ENCODE peak calls at places on chromosomes 16 and 17, in five cellular contexts. W is body of pancreas, Y is breast epithelium, U is spleen, C is H1. B is an unnamed sample.

GRCh38 chr16:16833165-16833564 is 454.2 kb downstream of the NPIPA7 start:
- DNase-seq in Y (no peak), C (no peak), U (no peak), W (no peak), B (no peak)

GRCh38 chr17:37019117-37019744 is 70.5 kb downstream of the AATF start:
- DNase-seq in C (no peak), U (no peak), W (no peak), Y (no peak), B (no peak)

GRCh38 chr17:66829386-66829864 is 5.5 kb upstream of the CACNG5 start:
- DNase-seq in Y (no peak), C (peak; percentile 79), U (no peak), W (peak; percentile 67), B (peak; percentile 65)

GRCh38 chr17:68035131-68035522 is 408 bp upstream of the KPNA2 start:
- DNase-seq in U (peak; percentile 97), C (peak; percentile 90), Y (peak; percentile 92), W (peak; percentile 96), B (peak; percentile 96)

GRCh38 chr17:28041068-28041843 is 1.2 kb upstream of the NLK start:
- DNase-seq in Y (peak; percentile 99), W (peak; percentile 100), C (peak; percentile 99), U (peak; percentile 100), B (peak; percentile 99)

GRCh38 chr17:39665642-39666221 is 583 bp downstream of the TCAP start:
- DNase-seq in Y (no peak), W (no peak), C (no peak), U (peak; percentile 77), B (no peak)

GRCh38 chr17:57480438-57481196 is 224.3 kb downstream of the MSI2 start:
- DNase-seq in U (no peak), W (no peak), C (no peak), Y (no peak), B (no peak)

GRCh38 chr16:21645261-21645721 is 7.1 kb downstream of the IGSF6 start:
- DNase-seq in Y (no peak), U (no peak), C (no peak), W (no peak), B (no peak)

GRCh38 chr16:14392960-14393359 is 237.1 kb downstream of the PARN start:
- DNase-seq in Y (no peak), U (no peak), W (no peak), C (no peak), B (no peak)

GRCh38 chr16:990516-991291 is 9.1 kb downstream of the SOX8 start:
- DNase-seq in Y (no peak), W (no peak), U (no peak), C (no peak), B (no peak)

GRCh38 chr16:27085182-27085581 is 18.5 kb downstream of the C16orf82 start:
- DNase-seq in W (no peak), Y (peak; percentile 30), U (peak; percentile 14), C (no peak), B (no peak)

GRCh38 chr16:50229149-50229726 is 37.1 kb upstream of the ADCY7 start:
- DNase-seq in W (no peak), U (no peak), Y (no peak), C (no peak), B (no peak)

GRCh38 chr17:31369266-31369665 is 22.2 kb upstream of the RAB11FIP4 start:
- DNase-seq in U (no peak), C (no peak), Y (no peak), W (no peak), B (no peak)

DNA sequence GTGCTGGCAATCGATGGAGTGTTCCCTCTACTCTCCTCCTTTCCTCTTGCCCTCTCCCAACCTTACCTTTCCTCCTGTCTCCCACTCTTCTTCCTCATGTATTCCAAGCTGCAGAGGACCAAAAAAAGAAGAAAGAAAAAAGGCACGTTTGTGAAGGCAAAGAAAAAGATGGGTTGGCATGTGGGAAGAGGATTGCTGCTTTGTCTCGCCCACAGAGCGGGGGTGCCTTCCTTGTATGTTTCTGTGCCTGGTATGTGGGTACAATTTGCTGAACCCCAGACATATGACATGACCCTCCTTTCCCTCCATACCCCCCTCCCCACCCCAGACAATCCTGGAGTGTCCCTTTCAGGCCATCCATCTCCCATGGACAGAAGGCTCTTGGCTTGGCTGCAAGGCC is 13.1 kb upstream of the CTCF start:
- DNase-seq in U (peak; percentile 29), C (no peak), W (no peak), Y (no peak), B (no peak)
- H3K4me1 ChIP-seq in U (peaks cover 87% of the 10 kb centered on the region), C (no peaks in the 10 kb centered on the region), W (peaks cover 35% of the 10 kb centered on the region), Y (no peaks in the 10 kb centered on the region), B (peaks cover 19% of the 10 kb centered on the region)

GRCh38 chr16:4958510-4959111 is 481 bp downstream of the SEC14L5 start:
- DNase-seq in Y (no peak), C (no peak), U (no peak), W (no peak), B (no peak)

GRCh38 chr16:4954714-4955113 is 3.4 kb upstream of the SEC14L5 start:
- DNase-seq in W (no peak), U (no peak), C (no peak), Y (no peak), B (no peak)

GRCh38 chr16:4960579-4960978 is 2.4 kb downstream of the SEC14L5 start:
- DNase-seq in W (no peak), U (no peak), C (no peak), Y (no peak), B (no peak)

GRCh38 chr16:4957720-4958509 is at the start of gene SEC14L5:
- DNase-seq in U (peak; percentile 96), C (peak; percentile 100), Y (peak; percentile 100), W (peak; percentile 100), B (peak; percentile 99)

DNA sequence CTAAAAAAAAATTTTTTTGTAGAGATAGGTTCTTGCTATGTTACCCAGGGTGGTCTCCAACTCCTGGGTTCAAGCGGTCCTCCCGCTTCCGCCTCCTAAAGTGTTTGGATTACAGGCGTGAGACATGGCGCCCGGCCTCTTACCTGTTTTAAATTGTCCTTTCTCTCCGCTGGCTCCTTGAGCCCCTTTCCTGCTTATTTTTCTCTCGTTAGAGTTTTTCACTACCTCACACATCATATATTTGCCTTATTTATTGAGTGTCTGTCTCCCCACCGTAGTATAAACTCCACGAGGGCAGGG is 760 bp upstream of the SEC14L5 start:
- DNase-seq in Y (no peak), C (no peak), U (no peak), W (no peak), B (no peak)
- H3K27ac ChIP-seq in Y (peak overlapping the region; percentile 67), C (no peak overlapping the region), U (peak overlapping the region; percentile 34), W (peak overlapping the region; percentile 81), B (peak overlapping the region; percentile 11)

GRCh38 chr17:44267818-44268490 is at the start of gene SLC4A1:
- DNase-seq in C (no peak), Y (no peak), U (no peak), W (no peak), B (no peak)
- H3K4me1 ChIP-seq in C (no peaks in the 10 kb centered on the region), Y (no peaks in the 10 kb centered on the region), U (peaks cover 8% of the 10 kb centered on the region), W (peaks cover 4% of the 10 kb centered on the region), B (no peaks in the 10 kb centered on the region)

GRCh38 chr17:3893003-3893719 is at the start of gene CAMKK1:
- DNase-seq in Y (peak; percentile 77), W (peak; percentile 90), U (peak; percentile 97), C (peak; percentile 92), B (peak; percentile 92)
- H3K27ac ChIP-seq in Y (peak within 1 kb of the TSS; percentile 75), W (peak within 1 kb of the TSS; percentile 76), U (peak within 1 kb of the TSS; percentile 91), C (no peak within 1 kb of the TSS), B (peak within 1 kb of the TSS; percentile 74)

DNA sequence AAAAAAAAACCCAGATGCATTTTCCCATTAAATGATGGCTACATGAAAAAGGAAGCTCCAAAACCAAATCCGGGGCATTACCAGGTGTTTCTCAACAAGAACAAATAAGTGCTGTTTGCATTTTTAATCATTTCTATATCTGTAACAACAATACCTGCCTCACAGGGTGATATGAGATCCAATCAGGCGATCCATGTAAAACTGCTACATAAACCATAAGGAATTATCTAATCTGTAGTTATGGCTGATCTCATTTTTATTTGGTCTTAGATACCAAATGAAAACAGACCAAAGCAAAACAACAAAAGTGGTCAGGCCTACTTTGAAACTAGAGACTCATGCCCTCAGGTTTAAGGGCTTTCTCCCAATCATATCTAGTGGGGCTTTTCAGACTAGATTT is 28.3 kb downstream of the XPO6 start:
- DNase-seq in U (no peak), W (no peak), Y (no peak), C (no peak), B (no peak)
- H3K4me1 ChIP-seq in U (peaks cover 92% of the 10 kb centered on the region), W (peaks cover 62% of the 10 kb centered on the region), Y (no peaks in the 10 kb centered on the region), C (peaks cover 9% of the 10 kb centered on the region), B (peaks cover 27% of the 10 kb centered on the region)

GRCh38 chr17:42402121-42402516 is 13.9 kb upstream of the STAT3 start:
- DNase-seq in Y (no peak), C (no peak), W (no peak), U (no peak), B (no peak)

GRCh38 chr17:42399121-42399520 is 10.9 kb upstream of the STAT3 start:
- DNase-seq in U (no peak), Y (no peak), C (no peak), W (no peak), B (no peak)

GRCh38 chr17:42404326-42405055 is 16.2 kb upstream of the STAT3 start:
- DNase-seq in U (no peak), C (no peak), W (no peak), Y (no peak), B (no peak)

GRCh38 chr17:42403150-42403549 is 14.9 kb upstream of the STAT3 start:
- DNase-seq in Y (no peak), C (peak; percentile 73), U (no peak), W (no peak), B (no peak)

GRCh38 chr17:42399948-42400843 is 12.0 kb upstream of the STAT3 start:
- DNase-seq in C (no peak), W (no peak), U (no peak), Y (no peak), B (no peak)
- H3K27ac ChIP-seq in C (peak overlapping the region; percentile 21), W (no peak overlapping the region), U (no peak overlapping the region), Y (peak overlapping the region; percentile 50), B (no peak overlapping the region)

DNA sequence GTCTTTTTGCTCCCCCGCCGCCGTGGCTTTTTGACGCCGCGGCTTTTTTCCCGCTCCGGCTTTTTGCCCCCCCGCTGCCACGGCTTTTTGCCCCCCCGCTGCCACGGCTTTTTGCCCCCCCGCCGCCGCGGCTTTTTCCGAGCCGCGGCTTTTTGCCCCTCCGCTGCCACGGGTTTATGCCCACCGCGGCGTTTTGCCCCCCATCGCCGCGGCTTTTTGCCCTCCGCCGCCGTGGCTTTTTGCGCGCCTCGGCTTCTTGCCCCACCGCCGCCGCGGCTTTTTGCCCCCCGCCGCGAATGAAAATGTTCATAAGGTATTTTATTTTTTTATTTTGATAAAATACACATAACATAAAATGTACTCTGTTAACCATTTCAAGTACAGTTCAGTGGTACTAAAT is 527.2 kb upstream of the WSB1 start:
- DNase-seq in W (no peak), Y (no peak), U (no peak), C (no peak), B (no peak)
- H3K4me1 ChIP-seq in W (no peaks in the 10 kb centered on the region), Y (no peaks in the 10 kb centered on the region), U (no peaks in the 10 kb centered on the region), C (no peaks in the 10 kb centered on the region), B (no peaks in the 10 kb centered on the region)

DNA sequence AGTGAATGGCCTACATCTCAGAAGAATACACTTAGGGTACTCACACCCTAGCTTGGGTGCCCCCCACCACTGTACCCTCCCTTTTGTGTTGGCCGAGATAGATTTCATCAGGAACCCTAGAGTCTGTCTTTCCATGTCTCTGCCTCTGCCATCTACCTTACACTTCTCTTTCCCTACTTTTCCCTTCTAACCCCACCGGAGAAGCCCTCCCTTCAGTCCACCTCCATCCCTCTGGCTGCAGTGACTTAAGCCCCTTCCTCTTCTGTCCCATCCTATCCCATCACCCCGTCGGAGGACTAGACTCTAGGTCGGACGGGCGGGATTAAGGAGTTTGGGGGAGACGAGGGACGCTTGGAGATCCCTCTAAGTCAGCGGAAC is 213 bp downstream of the DLG4 start:
- DNase-seq in Y (no peak), U (no peak), C (no peak), W (no peak), B (no peak)
- H3K27ac ChIP-seq in Y (peak overlapping the region; percentile 100), U (peak overlapping the region; percentile 98), C (no peak overlapping the region), W (peak overlapping the region; percentile 99), B (peak overlapping the region; percentile 84)

B was measured in testis.